ENCODE peak calls at places on chromosome 5, in four cellular contexts. S is ovary; P is PC-3; C is CD4-positive, alpha-beta T cell. H is an unnamed sample.

GRCh38 chr5:179623906-179624741 is 653 bp upstream of the HNRNPH1 start:
- DNase-seq in S (peak), P (peak), C (peak), H (peak)

GRCh38 chr5:155475318-155475717 is 461.8 kb downstream of the KIF4B start:
- DNase-seq in S (no peak), P (no peak), C (no peak), H (no peak)

GRCh38 chr5:176831026-176831423 is 20.7 kb downstream of the UNC5A start:
- DNase-seq in S (no peak), P (no peak), C (no peak), H (no peak)

GRCh38 chr5:54704825-54705224 is 187.3 kb downstream of the SNX18 start:
- DNase-seq in S (no peak), P (no peak), C (no peak), H (no peak)

GRCh38 chr5:111151998-111152397 is 59.9 kb downstream of the WDR36 start:
- DNase-seq in S (no peak), P (no peak), C (no peak), H (no peak)

GRCh38 chr5:115460476-115460875 is 84.1 kb downstream of the FEM1C start:
- DNase-seq in S (no peak), P (peak), C (no peak), H (peak)

GRCh38 chr5:73945505-73945904 is 319.5 kb downstream of the ARHGEF28 start:
- DNase-seq in S (no peak), P (no peak), C (no peak), H (no peak)

GRCh38 chr5:81759632-81760005 is 8.7 kb upstream of the SSBP2 start:
- DNase-seq in S (no peak), P (no peak), C (no peak), H (no peak)

GRCh38 chr5:175690025-175690424 is 32.2 kb downstream of the HRH2 start:
- DNase-seq in S (no peak), P (no peak), C (no peak), H (no peak)

GRCh38 chr5:154528005-154528594 is 50.1 kb upstream of the HAND1 start:
- DNase-seq in S (no peak), P (no peak), C (no peak), H (no peak)

GRCh38 chr5:148060881-148061280 is 2.9 kb upstream of the SPINK5 start:
- DNase-seq in S (no peak), P (no peak), C (no peak), H (no peak)

GRCh38 chr5:51201024-51201423 is 182.2 kb upstream of the ISL1 start:
- DNase-seq in S (no peak), P (no peak), C (no peak), H (no peak)

DNA sequence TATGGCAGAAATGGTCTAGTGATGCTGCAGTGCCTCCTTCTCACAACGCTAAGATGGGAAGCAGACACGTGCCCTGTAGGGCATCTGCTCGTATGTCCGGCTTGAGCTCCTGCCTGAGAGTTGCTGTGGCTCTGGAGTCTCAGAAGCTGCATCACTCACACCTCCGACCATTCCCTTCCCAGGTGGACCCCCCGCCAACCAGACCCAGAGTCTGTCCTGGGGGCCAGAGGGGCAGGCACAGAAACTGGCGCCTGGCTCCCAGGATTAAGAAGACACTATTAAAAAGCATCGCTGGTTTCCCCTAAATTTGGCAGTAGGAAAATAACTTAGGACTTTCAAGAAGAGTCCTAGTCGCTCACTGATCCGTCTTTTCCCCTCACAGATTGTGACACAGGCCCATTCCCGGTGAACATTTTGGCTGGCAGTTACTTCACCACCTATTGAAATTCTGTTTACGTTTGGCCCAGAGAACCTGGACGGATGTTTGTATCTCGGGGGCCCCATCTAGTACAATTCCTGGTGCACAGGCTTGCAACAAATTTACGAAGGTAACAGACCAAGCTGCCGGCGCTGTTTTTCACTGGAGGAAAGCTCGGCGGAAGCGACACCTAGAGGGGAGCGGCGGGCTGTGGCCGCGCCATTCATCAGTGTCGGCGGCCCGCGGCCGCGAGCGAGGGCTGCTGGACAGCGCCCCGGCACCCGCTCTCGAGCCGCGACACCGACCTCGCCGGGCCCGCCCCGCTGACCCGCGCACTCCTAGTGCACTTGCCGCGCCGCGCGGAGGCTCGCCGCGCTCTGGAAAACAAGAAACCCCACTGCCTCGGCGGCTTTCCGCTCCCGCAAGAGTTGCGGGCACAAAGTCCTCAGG is 1.6 kb downstream of the FSTL4 start:
- DNase-seq in S (no peak), P (peak), C (no peak), H (no peak)
- TF ChIP-seq CTCF in S (no peak), P (peak), C (peak), H (peak)

DNA sequence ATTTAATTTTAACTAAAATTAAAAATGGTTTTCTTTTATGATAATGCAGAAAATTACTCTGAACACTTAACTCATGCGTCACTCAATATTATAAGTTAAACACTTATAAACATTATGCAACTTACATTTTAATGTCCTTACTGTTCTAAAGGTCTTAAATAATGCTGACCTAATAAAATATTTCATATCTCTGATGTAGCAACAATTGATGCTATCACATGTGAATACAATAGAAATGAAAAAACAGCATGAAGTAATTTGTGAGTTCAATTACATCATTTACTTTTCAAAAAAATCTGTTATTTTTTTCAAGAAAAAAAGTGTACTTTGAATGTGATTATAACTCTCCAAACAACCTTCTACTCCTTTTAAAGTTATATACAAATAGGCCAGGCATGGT is 26.4 kb upstream of the REEP5 start:
- DNase-seq in S (no peak), P (no peak), C (no peak), H (no peak)
- H3K27ac ChIP-seq in S (no peak), P (no peak), C (no peak), H (no peak)

DNA sequence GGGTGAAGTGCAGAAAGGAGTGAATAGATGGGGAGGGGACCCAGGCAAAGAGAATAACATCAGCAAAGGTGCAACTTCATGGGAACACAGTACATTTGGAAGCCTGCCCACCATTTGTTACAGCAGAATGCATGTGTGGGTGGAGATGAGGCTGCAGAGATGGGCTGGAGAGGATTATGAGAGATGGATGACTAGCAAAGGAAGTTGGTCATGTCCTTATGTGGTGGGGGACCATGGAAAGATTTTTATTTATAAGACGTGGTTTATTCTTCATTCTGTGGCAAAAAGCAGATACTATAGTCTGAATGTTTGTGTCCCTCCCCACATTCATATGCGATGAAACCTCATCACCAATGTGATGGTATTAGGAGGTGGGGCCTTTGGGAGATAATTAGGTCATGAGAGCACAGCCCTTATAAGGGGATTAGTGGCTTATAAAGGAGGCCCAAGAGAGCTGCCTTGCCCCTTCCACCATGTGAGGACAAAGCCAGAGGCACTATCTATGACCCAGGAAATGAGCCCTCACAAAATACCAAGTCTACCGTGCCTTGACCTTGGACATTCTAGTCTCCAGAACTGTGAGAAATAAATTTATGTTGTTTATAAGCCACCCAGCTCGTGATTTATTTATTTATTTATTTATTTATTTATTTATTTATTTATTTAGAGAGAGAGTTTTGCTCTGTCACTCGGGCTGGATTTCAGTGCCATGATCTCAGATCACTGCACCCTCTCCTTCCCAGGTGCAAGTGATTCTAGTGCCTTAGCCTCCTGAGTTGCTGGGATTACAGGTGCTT is 483.7 kb downstream of the RAB3C start:
- DNase-seq in S (no peak), P (peak), C (no peak), H (no peak)
- TF ChIP-seq CTCF in S (no peak), P (no peak), C (no peak), H (no peak)

GRCh38 chr5:68258531-68258930 is 43.0 kb downstream of the PIK3R1 start:
- DNase-seq in S (no peak), P (no peak), C (no peak), H (no peak)

GRCh38 chr5:68264024-68264956 is 48.7 kb downstream of the PIK3R1 start:
- DNase-seq in S (no peak), P (no peak), C (no peak), H (no peak)

GRCh38 chr5:68260455-68260854 is 44.9 kb downstream of the PIK3R1 start:
- DNase-seq in S (no peak), P (no peak), C (no peak), H (no peak)

GRCh38 chr5:68259696-68260095 is 44.1 kb downstream of the PIK3R1 start:
- DNase-seq in S (no peak), P (no peak), C (no peak), H (no peak)

DNA sequence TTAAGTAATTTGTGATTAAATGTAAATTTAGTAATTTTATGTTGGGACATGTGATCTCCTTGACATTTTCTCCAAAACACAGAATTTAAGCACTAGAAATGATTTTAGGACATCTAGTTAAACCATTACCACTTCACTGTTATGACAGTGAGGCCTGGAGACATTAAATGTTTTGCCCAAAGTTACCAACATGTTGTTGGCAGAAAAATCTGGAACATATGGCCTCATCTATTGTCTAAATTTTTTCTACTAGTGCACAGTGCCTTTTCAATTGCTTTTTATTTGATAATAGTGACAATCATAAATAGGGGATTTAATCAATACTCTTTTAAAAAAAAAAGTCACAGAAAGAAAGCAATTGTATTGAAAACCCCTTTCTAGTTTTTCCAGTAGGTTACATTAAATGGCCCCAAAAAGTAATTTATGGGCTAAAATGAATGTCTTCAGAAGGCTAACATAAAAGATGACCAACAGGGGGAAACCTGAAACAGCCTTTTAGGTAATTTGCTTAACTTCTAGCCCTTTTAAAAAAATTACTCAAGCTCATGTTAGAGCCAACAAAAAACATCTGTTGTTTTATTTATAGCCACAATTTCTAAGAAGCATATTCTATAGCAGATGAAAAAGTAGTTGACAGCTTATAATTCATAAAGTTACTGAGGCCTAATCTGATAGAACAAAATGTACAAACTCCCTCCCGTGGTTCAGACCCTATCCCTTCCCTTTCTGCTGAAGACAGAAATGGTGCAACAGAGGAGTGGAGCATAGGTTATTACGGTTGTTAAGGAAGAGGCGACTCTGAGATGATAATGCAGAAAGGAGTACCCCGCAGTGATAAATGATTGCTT is 45.8 kb downstream of the PIK3R1 start:
- DNase-seq in S (no peak), P (no peak), C (no peak), H (no peak)
- H3K27ac ChIP-seq in S (no peak), P (no peak), C (no peak), H (peak)

DNA sequence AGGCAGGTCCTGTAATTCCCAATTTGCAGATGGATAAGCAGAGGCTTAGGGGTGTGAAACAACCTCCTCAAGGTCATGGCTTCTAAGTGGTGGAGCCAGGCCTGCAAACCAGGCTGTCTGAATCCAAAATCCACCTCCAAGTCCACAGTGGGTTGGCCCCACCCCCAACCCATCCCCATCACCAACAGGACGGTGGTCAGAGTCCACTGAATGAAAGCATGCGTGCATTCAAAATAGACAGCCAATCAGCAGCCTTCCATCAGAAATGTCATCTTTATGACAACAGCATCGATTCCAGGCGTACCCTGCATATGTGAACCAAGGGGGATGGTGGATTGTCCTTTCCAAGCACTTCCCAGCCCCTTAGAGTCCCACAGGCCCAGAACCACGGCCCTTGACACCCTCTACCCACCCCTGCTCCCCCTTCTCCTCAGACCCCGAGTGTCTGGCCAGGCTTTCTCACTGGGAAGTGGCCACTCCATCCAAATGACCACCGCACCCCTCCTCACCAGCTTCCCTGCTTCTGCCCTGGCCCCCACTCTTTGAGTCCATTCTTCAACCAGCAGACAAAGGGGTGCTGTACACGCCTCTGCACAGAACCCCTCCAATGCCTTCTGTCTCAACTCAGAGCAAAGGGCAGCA is 133.1 kb downstream of the KCNIP1 start:
- DNase-seq in S (no peak), P (no peak), C (no peak), H (no peak)
- TF ChIP-seq CTCF in S (no peak), P (no peak), C (no peak), H (no peak)

GRCh38 chr5:168251308-168251707 is 40.1 kb upstream of the WWC1 start:
- DNase-seq in S (no peak), P (no peak), C (no peak), H (no peak)
- H3K27ac ChIP-seq in S (no peak), P (no peak), C (no peak), H (no peak)

GRCh38 chr5:133801431-133801830 is 167.0 kb downstream of the C5orf15 start:
- DNase-seq in S (no peak), P (no peak), C (no peak), H (no peak)

GRCh38 chr5:133801955-133802751 is 166.3 kb downstream of the C5orf15 start:
- DNase-seq in S (no peak), P (peak), C (no peak), H (peak)

GRCh38 chr5:133796186-133796585 is 172.2 kb downstream of the C5orf15 start:
- DNase-seq in S (no peak), P (no peak), C (no peak), H (no peak)

GRCh38 chr5:133797167-133797566 is 171.3 kb downstream of the C5orf15 start:
- DNase-seq in S (no peak), P (no peak), C (no peak), H (no peak)

GRCh38 chr5:133799556-133799955 is 168.9 kb downstream of the C5orf15 start:
- DNase-seq in S (no peak), P (no peak), C (no peak), H (no peak)
- TF ChIP-seq CTCF in S (no peak), P (no peak), C (no peak), H (no peak)

H was measured in right atrium auricular region.